ENCODE peak calls at places on chromosomes 3 and 15, in five cellular contexts. One of them, this sample, is unnamed.

GRCh38 chr3:177813322-177813721 is 616.0 kb upstream of the TBL1XR1 start:
- DNase-seq in AG04450: no peak
- DNase-seq in lower lobe of right lung: no peak
- DNase-seq in HFFc6: no peak
- DNase-seq in osteocyte: no peak
- DNase-seq in this sample: no peak

GRCh38 chr3:94083261-94083660 is 20.4 kb downstream of the NSUN3 start:
- DNase-seq in osteocyte: no peak
- DNase-seq in HFFc6: no peak
- DNase-seq in AG04450: no peak
- DNase-seq in lower lobe of right lung: no peak
- DNase-seq in this sample: no peak

GRCh38 chr3:120173056-120173675 is 78.9 kb upstream of the GSK3B start:
- DNase-seq in HFFc6: no peak
- DNase-seq in osteocyte: peak
- DNase-seq in lower lobe of right lung: no peak
- DNase-seq in AG04450: no peak
- DNase-seq in this sample: no peak

GRCh38 chr3:420584-420983 is 224.0 kb downstream of the CHL1 start:
- DNase-seq in HFFc6: no peak
- DNase-seq in AG04450: no peak
- DNase-seq in osteocyte: no peak
- DNase-seq in lower lobe of right lung: no peak
- DNase-seq in this sample: no peak

GRCh38 chr3:49158792-49159191 is 7.3 kb downstream of the CCDC71 start:
- DNase-seq in lower lobe of right lung: no peak
- DNase-seq in AG04450: no peak
- DNase-seq in osteocyte: no peak
- DNase-seq in HFFc6: no peak
- DNase-seq in this sample: no peak

GRCh38 chr15:60328852-60329443 is 68.8 kb downstream of the ANXA2 start:
- DNase-seq in AG04450: no peak
- DNase-seq in HFFc6: no peak
- DNase-seq in osteocyte: no peak
- DNase-seq in lower lobe of right lung: no peak
- DNase-seq in this sample: peak

GRCh38 chr3:167057586-167057985 is 322.5 kb downstream of the ZBBX start:
- DNase-seq in osteocyte: no peak
- DNase-seq in lower lobe of right lung: no peak
- DNase-seq in AG04450: no peak
- DNase-seq in HFFc6: no peak
- DNase-seq in this sample: no peak

GRCh38 chr15:96367436-96368200 is 37.1 kb downstream of the NR2F2 start:
- DNase-seq in HFFc6: no peak
- DNase-seq in AG04450: no peak
- DNase-seq in osteocyte: no peak
- DNase-seq in lower lobe of right lung: no peak
- DNase-seq in this sample: peak

GRCh38 chr3:118688396-118688884 is 346.2 kb downstream of the IGSF11 start:
- DNase-seq in osteocyte: no peak
- DNase-seq in AG04450: no peak
- DNase-seq in lower lobe of right lung: no peak
- DNase-seq in HFFc6: no peak
- DNase-seq in this sample: no peak

GRCh38 chr3:14913926-14914776 is 33.2 kb upstream of the NR2C2 start:
- DNase-seq in AG04450: no peak
- DNase-seq in lower lobe of right lung: no peak
- DNase-seq in HFFc6: no peak
- DNase-seq in osteocyte: no peak
- DNase-seq in this sample: peak
- TF ChIP-seq CTCF in AG04450: no peak
- TF ChIP-seq CTCF in lower lobe of right lung: no peak
- TF ChIP-seq CTCF in HFFc6: peak
- TF ChIP-seq CTCF in osteocyte: no peak
- TF ChIP-seq CTCF in this sample: no peak

DNA sequence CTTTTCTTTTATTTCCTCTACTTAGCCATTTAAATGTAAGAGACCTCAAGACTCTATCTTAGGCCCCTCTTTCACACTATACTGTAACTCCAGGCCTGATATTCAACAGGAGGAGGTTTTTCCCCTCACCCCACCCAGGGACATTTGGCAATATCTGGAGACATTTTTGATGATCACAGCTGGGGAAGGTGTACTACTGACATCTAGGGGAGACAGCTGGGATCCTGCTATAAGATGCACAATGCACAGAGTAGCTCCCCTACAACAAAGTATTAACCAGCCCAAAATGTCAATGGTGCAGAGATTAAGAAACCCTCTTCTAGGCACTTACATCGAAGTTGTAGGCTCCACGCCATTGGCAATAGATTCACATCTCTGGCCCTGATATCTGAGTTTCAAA is 517.5 kb upstream of the UBE2E2 start:
- DNase-seq in AG04450: no peak
- DNase-seq in lower lobe of right lung: no peak
- DNase-seq in HFFc6: no peak
- DNase-seq in osteocyte: no peak
- DNase-seq in this sample: no peak
- TF ChIP-seq CTCF in AG04450: no peak
- TF ChIP-seq CTCF in lower lobe of right lung: no peak
- TF ChIP-seq CTCF in HFFc6: no peak
- TF ChIP-seq CTCF in osteocyte: peak
- TF ChIP-seq CTCF in this sample: no peak

DNA sequence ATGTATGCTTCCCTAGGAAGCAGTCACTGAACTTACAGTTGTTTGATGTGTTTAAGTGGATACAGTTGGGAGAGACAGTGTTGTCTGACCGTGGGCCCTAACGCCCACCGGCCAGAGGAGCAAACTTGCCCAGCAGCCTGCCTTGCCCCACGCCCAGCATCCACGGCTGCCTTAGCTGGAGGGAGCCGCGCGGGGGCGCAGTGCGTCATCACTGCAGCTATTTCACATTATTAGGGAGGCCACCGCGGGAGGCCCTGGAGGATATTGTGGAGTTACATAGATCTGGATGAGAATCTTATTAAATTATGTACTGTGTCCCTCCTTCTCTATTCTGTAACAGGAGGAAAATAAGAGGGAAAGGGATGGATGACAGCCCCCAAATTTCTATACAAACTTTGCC is 267.2 kb downstream of the GABRG3 start:
- DNase-seq in osteocyte: no peak
- DNase-seq in lower lobe of right lung: no peak
- DNase-seq in AG04450: no peak
- DNase-seq in HFFc6: no peak
- DNase-seq in this sample: no peak
- TF ChIP-seq CTCF in osteocyte: no peak
- TF ChIP-seq CTCF in lower lobe of right lung: no peak
- TF ChIP-seq CTCF in AG04450: no peak
- TF ChIP-seq CTCF in HFFc6: no peak
- TF ChIP-seq CTCF in this sample: no peak

DNA sequence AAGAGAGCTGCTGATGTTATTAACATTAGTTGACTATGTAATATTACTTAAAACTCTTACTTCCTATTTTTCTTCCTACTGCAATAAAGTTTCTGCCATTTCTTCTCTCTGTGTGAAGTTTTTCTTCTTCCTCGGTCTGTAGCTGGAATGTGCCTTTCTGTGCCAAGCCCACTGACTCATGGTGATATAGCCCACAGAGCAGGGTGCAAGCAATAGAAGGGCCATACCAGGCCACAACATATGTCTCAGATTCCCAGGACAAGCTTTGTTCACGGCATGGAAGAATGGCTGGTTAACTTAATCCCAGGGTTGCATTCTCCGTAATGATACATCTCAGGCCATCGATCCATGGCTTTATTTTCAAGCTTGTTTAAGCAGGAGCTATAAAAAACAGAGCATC is 815.3 kb downstream of the TUSC7 start:
- DNase-seq in osteocyte: no peak
- DNase-seq in AG04450: peak
- DNase-seq in HFFc6: no peak
- DNase-seq in lower lobe of right lung: no peak
- DNase-seq in this sample: no peak
- TF ChIP-seq CTCF in osteocyte: no peak
- TF ChIP-seq CTCF in AG04450: no peak
- TF ChIP-seq CTCF in HFFc6: no peak
- TF ChIP-seq CTCF in lower lobe of right lung: no peak
- TF ChIP-seq CTCF in this sample: no peak

DNA sequence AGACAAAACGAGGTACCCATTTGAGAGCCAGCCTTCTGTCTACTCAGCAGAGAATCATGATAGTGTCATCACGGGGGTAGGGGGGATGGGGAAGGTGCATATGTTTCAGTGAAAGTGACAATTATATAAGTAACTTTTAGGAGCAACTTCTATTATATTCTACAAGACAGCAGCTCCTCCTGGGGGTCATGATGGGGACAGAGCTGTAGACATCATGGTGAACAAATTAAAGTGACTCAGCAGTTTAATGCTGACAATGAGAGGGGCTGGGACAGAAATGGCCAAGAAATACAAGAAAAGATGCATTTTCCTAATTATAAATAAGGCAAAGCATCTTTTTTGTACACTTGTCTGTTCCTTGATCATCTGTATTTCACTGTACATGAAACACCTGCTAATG is 11.8 kb downstream of the CAPN3 start:
- DNase-seq in HFFc6: peak
- DNase-seq in osteocyte: no peak
- DNase-seq in AG04450: no peak
- DNase-seq in lower lobe of right lung: no peak
- DNase-seq in this sample: no peak
- TF ChIP-seq CTCF in HFFc6: peak
- TF ChIP-seq CTCF in osteocyte: no peak
- TF ChIP-seq CTCF in AG04450: peak
- TF ChIP-seq CTCF in lower lobe of right lung: no peak
- TF ChIP-seq CTCF in this sample: no peak

GRCh38 chr15:74034206-74034755 is 39.8 kb downstream of the PML start:
- DNase-seq in HFFc6: no peak
- DNase-seq in osteocyte: no peak
- DNase-seq in AG04450: no peak
- DNase-seq in lower lobe of right lung: no peak
- DNase-seq in this sample: no peak

GRCh38 chr15:74035121-74035829 is 40.8 kb downstream of the PML start:
- DNase-seq in osteocyte: peak
- DNase-seq in lower lobe of right lung: no peak
- DNase-seq in AG04450: no peak
- DNase-seq in HFFc6: no peak
- DNase-seq in this sample: no peak

GRCh38 chr15:74038707-74039655 is 43.4 kb downstream of the GOLGA6A start:
- DNase-seq in osteocyte: no peak
- DNase-seq in AG04450: no peak
- DNase-seq in lower lobe of right lung: no peak
- DNase-seq in HFFc6: peak
- DNase-seq in this sample: no peak

GRCh38 chr15:74037171-74038117 is 42.9 kb downstream of the PML start:
- DNase-seq in osteocyte: peak
- DNase-seq in lower lobe of right lung: no peak
- DNase-seq in AG04450: no peak
- DNase-seq in HFFc6: no peak
- DNase-seq in this sample: no peak

GRCh38 chr15:74036271-74037170 is 42.0 kb downstream of the PML start:
- DNase-seq in HFFc6: peak
- DNase-seq in AG04450: peak
- DNase-seq in osteocyte: peak
- DNase-seq in lower lobe of right lung: peak
- DNase-seq in this sample: peak
- TF ChIP-seq CTCF in HFFc6: peak
- TF ChIP-seq CTCF in AG04450: peak
- TF ChIP-seq CTCF in osteocyte: peak
- TF ChIP-seq CTCF in lower lobe of right lung: peak
- TF ChIP-seq CTCF in this sample: peak